ENCODE peak calls at places on chromosomes 2 and 18, in seven cellular contexts. N, U, P, C, D, Z and G are unnamed samples.

GRCh38 chr2:343355-343754 is 55.5 kb upstream of the ALKAL2 start:
- DNase-seq in C (no peak), Z (no peak), P (no peak), U (no peak), D (no peak), N (no peak), G (no peak)

GRCh38 chr2:2573658-2574293 is 242.7 kb upstream of the MYT1L start:
- DNase-seq in Z (peak; percentile 22), C (no peak), U (no peak), D (no peak), N (no peak), P (no peak), G (no peak)

GRCh38 chr2:73284296-73285161 is at the start of gene FBXO41:
- DNase-seq in Z (peak; percentile 48), N (no peak), P (peak; percentile 40), C (peak; percentile 25), U (peak; percentile 87), D (peak; percentile 26), G (peak; percentile 65)

GRCh38 chr2:42046819-42047487 is 868 bp upstream of the PKDCC start:
- DNase-seq in Z (peak; percentile 23), U (no peak), C (peak; percentile 41), P (no peak), N (no peak), D (peak; percentile 44), G (no peak)

GRCh38 chr2:113167115-113167932 is 6.4 kb upstream of the PSD4 start:
- DNase-seq in D (no peak), N (no peak), C (no peak), Z (peak; percentile 28), U (no peak), P (no peak), G (peak; percentile 38)

GRCh38 chr2:39778233-39778632 is 825 bp downstream of the THUMPD2 start:
- DNase-seq in C (no peak), N (no peak), D (no peak), Z (peak; percentile 12), P (no peak), U (no peak), G (no peak)

GRCh38 chr2:3483227-3483985 is 35.9 kb downstream of the ADI1 start:
- DNase-seq in C (peak; percentile 48), Z (no peak), P (no peak), N (peak; percentile 92), D (peak; percentile 91), U (peak; percentile 87), G (no peak)

GRCh38 chr2:213233438-213234330 is 50.6 kb upstream of the SPAG16 start:
- DNase-seq in U (no peak), P (no peak), D (no peak), C (no peak), N (no peak), Z (no peak), G (no peak)

GRCh38 chr18:55573386-55573785 is 14.6 kb downstream of the TCF4 start:
- DNase-seq in C (no peak), Z (no peak), U (no peak), D (no peak), P (no peak), N (no peak), G (no peak)

GRCh38 chr18:33580540-33580939 is 2.5 kb downstream of the ASXL3 start:
- DNase-seq in P (no peak), Z (no peak), D (no peak), U (no peak), N (no peak), C (no peak), G (no peak)

GRCh38 chr2:163778045-163778753 is 42.4 kb upstream of the FIGN start:
- DNase-seq in D (peak; percentile 69), P (no peak), Z (peak; percentile 70), N (no peak), C (no peak), U (no peak), G (no peak)

GRCh38 chr2:20423376-20423775 is 23.5 kb upstream of the RHOB start:
- DNase-seq in D (no peak), C (no peak), P (no peak), N (no peak), U (no peak), Z (no peak), G (no peak)

GRCh38 chr2:47075361-47076125 is 79.6 kb downstream of the STPG4 start:
- DNase-seq in D (no peak), P (no peak), Z (peak; percentile 57), C (no peak), N (no peak), U (no peak), G (no peak)

GRCh38 chr2:229269986-229270385 is 1.1 kb downstream of the PID1 start:
- DNase-seq in N (no peak), C (no peak), U (no peak), P (no peak), D (peak; percentile 17), Z (peak; percentile 36), G (no peak)

GRCh38 chr18:44079602-44080001 is 601.1 kb upstream of the SETBP1 start:
- DNase-seq in N (no peak), D (peak; percentile 87), Z (peak; percentile 69), C (no peak), U (no peak), P (no peak), G (no peak)

GRCh38 chr18:78801011-78801410 is 178.6 kb upstream of the SALL3 start:
- DNase-seq in N (no peak), D (no peak), C (no peak), Z (no peak), P (no peak), U (peak; percentile 49), G (no peak)

GRCh38 chr2:24721470-24721869 is 71.7 kb downstream of the PTRHD1 start:
- DNase-seq in N (no peak), U (no peak), P (no peak), C (peak; percentile 86), D (peak; percentile 89), Z (peak; percentile 87), G (no peak)

GRCh38 chr2:120299024-120299423 is 46.4 kb downstream of the RALB start:
- DNase-seq in U (no peak), C (no peak), D (no peak), N (no peak), Z (no peak), P (no peak), G (no peak)

GRCh38 chr2:47145466-47145865 is 9.6 kb downstream of the STPG4 start:
- DNase-seq in C (no peak), Z (no peak), D (no peak), N (no peak), U (no peak), P (no peak), G (no peak)

GRCh38 chr2:206160124-206160806 is 570 bp downstream of the EEF1B2 start:
- DNase-seq in D (peak; percentile 51), U (no peak), N (no peak), P (no peak), Z (peak; percentile 80), C (no peak), G (no peak)

GRCh38 chr2:234795974-234796690 is 155.7 kb upstream of the SH3BP4 start:
- DNase-seq in C (no peak), N (no peak), Z (no peak), D (no peak), U (no peak), P (no peak), G (no peak)

GRCh38 chr2:181955010-181955409 is 30.6 kb upstream of the PPP1R1C start:
- DNase-seq in C (no peak), D (peak; percentile 70), U (no peak), Z (peak; percentile 40), P (no peak), N (no peak), G (no peak)

GRCh38 chr2:98269830-98270229 is 76.4 kb upstream of the CNGA3 start:
- DNase-seq in C (no peak), P (no peak), U (no peak), Z (peak; percentile 36), N (no peak), D (no peak), G (no peak)

GRCh38 chr2:196413821-196414274 is 225.7 kb upstream of the CCDC150 start:
- DNase-seq in C (no peak), N (no peak), P (no peak), U (no peak), D (no peak), Z (peak; percentile 35), G (no peak)

GRCh38 chr2:75788154-75788553 is 77.4 kb upstream of the GCFC2 start:
- DNase-seq in U (no peak), N (no peak), D (no peak), P (no peak), C (no peak), Z (no peak), G (no peak)

GRCh38 chr18:4106407-4107033 is 348.6 kb downstream of the DLGAP1 start:
- DNase-seq in N (peak; percentile 66), D (peak; percentile 52), U (no peak), Z (peak; percentile 69), P (peak; percentile 35), C (peak; percentile 51), G (peak; percentile 50)

GRCh38 chr18:4108016-4108415 is 347.1 kb downstream of the DLGAP1 start:
- DNase-seq in C (no peak), P (no peak), N (no peak), Z (no peak), U (no peak), D (no peak), G (no peak)

DNA sequence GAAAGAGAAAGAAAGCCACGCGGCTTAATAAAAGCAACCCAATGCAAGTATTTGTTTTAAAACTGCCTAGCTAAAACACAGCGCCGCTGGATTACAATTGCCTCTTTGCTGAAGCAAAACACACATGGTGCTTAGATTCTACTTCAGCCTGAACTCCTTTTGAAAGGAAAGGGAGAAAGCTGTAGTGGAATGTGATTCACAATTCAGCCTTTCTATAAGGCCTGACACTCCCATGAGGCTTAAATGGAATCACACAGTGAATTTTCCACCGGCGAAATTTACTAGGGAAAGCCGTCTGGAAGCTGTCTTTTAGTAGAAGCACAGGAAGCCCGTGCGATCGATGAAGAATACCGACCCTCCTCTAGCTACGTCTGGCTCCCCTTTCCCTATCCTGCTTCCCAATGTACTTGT is 348.1 kb downstream of the DLGAP1 start:
- DNase-seq in D (no peak), C (no peak), Z (no peak), P (no peak), U (no peak), N (no peak), G (no peak)
- H3K27ac ChIP-seq in D (no peak overlapping the region), C (no peak overlapping the region), Z (no peak overlapping the region), P (no peak overlapping the region), U (no peak overlapping the region), N (no peak overlapping the region), G (no peak overlapping the region)

GRCh38 chr2:189561371-189561948 is 19.1 kb downstream of the SLC40A1 start:
- DNase-seq in N (no peak), P (no peak), Z (no peak), C (no peak), U (no peak), D (peak; percentile 78), G (no peak)
- H3K27ac ChIP-seq in N (no peak overlapping the region), P (no peak overlapping the region), Z (no peak overlapping the region), C (no peak overlapping the region), U (peak overlapping the region; percentile 45), D (no peak overlapping the region), G (no peak overlapping the region)

GRCh38 chr2:240624950-240625621 is at the start of gene GPR35:
- DNase-seq in N (no peak), Z (peak; percentile 86), P (peak; percentile 80), C (peak; percentile 29), D (peak; percentile 21), U (peak; percentile 88), G (peak; percentile 63)
- H3K27ac ChIP-seq in N (no peak within 1 kb of the TSS), Z (no peak within 1 kb of the TSS), P (peak within 1 kb of the TSS; percentile 81), C (no peak within 1 kb of the TSS), D (no peak within 1 kb of the TSS), U (no peak within 1 kb of the TSS), G (peak within 1 kb of the TSS; percentile 64)

DNA sequence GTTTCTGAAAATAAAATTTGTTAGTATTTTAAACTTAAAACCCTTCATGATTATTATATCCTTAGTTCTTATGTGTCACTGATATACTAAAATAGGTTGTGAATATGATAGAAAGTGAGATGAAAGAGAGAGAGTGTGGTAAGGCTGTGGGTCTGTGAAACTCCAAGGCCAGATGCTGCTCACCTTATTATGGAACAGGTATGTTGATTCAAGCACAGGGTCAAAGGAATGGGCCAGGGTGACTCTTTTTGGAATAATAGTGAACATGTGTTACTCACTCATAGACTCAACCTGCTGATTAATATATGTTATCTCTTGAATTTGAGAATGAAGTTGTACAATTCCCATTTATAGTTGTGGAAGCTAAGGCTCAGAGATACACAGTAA is 70.7 kb upstream of the FN1 start:
- DNase-seq in N (no peak), U (no peak), C (no peak), Z (no peak), P (no peak), D (no peak), G (no peak)
- H3K27ac ChIP-seq in N (no peak overlapping the region), U (no peak overlapping the region), C (no peak overlapping the region), Z (peak overlapping the region; percentile 88), P (no peak overlapping the region), D (no peak overlapping the region), G (no peak overlapping the region)